ENCODE peak calls at places on chromosomes 11 and 22, in five cellular contexts. K is breast epithelium, Z is body of pancreas, G is A549, W is OCI-LY7. Y is an unnamed sample.
A peak's percentile ranks its signal among the peaks of the same experiment; 100 is the strongest.

GRCh38 chr22:36928181-36928580 is 14.8 kb downstream of the CSF2RB start:
- DNase-seq in K (no peak), Z (no peak), G (no peak), W (no peak), Y (no peak)

GRCh38 chr22:41445171-41446056 is 1.2 kb downstream of the TOB2 start:
- DNase-seq in K (no peak), Z (peak; percentile 45), G (peak; percentile 30), W (peak; percentile 60), Y (no peak)

GRCh38 chr11:104918113-104918824 is 20.0 kb upstream of the CASP12 start:
- DNase-seq in K (no peak), Z (no peak), G (no peak), W (no peak), Y (no peak)

GRCh38 chr11:17846852-17847453 is 112.4 kb downstream of the KCNC1 start:
- DNase-seq in K (no peak), Z (no peak), G (peak; percentile 17), W (peak; percentile 8), Y (peak; percentile 68)

GRCh38 chr11:3058753-3059664 is 1.8 kb upstream of the CARS1 start:
- DNase-seq in K (no peak), Z (no peak), G (peak; percentile 37), W (peak; percentile 37), Y (no peak)

GRCh38 chr22:49034836-49035817 is 792.5 kb downstream of the BRD1 start:
- DNase-seq in K (no peak), Z (no peak), G (no peak), W (no peak), Y (no peak)

GRCh38 chr22:31733580-31734079 is 16.3 kb downstream of the PRR14L start:
- DNase-seq in K (no peak), Z (no peak), G (no peak), W (no peak), Y (no peak)

GRCh38 chr11:65311197-65311631 is 3.5 kb upstream of the CDC42EP2 start:
- DNase-seq in K (no peak), Z (no peak), G (no peak), W (no peak), Y (no peak)

GRCh38 chr11:10606536-10607208 is 38.2 kb upstream of the LYVE1 start:
- DNase-seq in K (no peak), Z (no peak), G (no peak), W (no peak), Y (no peak)

GRCh38 chr22:40463017-40463631 is 92.7 kb downstream of the SGSM3 start:
- DNase-seq in K (no peak), Z (no peak), G (no peak), W (peak; percentile 80), Y (no peak)

GRCh38 chr11:72069787-72070251 is 10.5 kb downstream of the NUMA1 start:
- DNase-seq in K (peak; percentile 70), Z (peak; percentile 86), G (peak; percentile 78), W (no peak), Y (peak; percentile 50)

GRCh38 chr22:25623310-25623734 is 58.8 kb downstream of the GRK3 start:
- DNase-seq in K (no peak), Z (no peak), G (no peak), W (peak; percentile 2), Y (no peak)

DNA sequence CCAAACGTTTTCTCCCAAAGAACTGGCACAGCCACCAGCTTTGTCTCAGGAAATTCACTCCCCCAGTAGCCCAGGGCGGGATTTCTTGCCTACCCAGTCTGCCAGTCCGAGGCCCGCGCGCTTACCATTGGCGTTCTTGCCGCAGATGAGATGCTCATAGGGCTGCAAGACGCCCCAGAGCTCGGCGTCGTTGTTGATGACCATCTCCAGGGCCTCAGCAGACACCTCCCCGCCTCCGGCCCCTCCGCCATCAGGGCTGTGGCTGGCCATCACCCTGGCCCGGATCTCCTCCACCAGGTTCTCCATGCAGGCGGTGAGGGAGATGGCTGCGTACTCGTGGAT is 1.3 kb downstream of the ABTB2 start:
- DNase-seq in K (no peak), Z (peak; percentile 16), G (peak; percentile 62), W (no peak), Y (peak; percentile 48)
- H3K27ac ChIP-seq in K (no peak overlapping the region), Z (no peak overlapping the region), G (peak overlapping the region; percentile 79), W (no peak overlapping the region), Y (no peak overlapping the region)

GRCh38 chr11:73978576-73979086 is 4.0 kb downstream of the UCP2 start:
- DNase-seq in K (no peak), Z (no peak), G (no peak), W (no peak), Y (no peak)
- H3K27ac ChIP-seq in K (no peak overlapping the region), Z (no peak overlapping the region), G (no peak overlapping the region), W (peak overlapping the region; percentile 91), Y (peak overlapping the region; percentile 33)

GRCh38 chr22:22895776-22896445 is 8.3 kb downstream of the IGLL5 start:
- DNase-seq in K (no peak), Z (no peak), G (no peak), W (no peak), Y (no peak)
- H3K27ac ChIP-seq in K (no peak overlapping the region), Z (no peak overlapping the region), G (no peak overlapping the region), W (peak overlapping the region; percentile 81), Y (no peak overlapping the region)

GRCh38 chr11:43920598-43921419 is 21.6 kb upstream of the C11orf96 start:
- DNase-seq in K (peak; percentile 52), Z (peak; percentile 22), G (peak; percentile 97), W (no peak), Y (no peak)

GRCh38 chr11:43921561-43922294 is 20.7 kb upstream of the C11orf96 start:
- DNase-seq in K (no peak), Z (no peak), G (no peak), W (no peak), Y (no peak)

GRCh38 chr11:43923327-43924111 is 18.9 kb upstream of the C11orf96 start:
- DNase-seq in K (no peak), Z (no peak), G (peak; percentile 22), W (no peak), Y (no peak)

GRCh38 chr11:43922974-43923326 is 19.5 kb upstream of the C11orf96 start:
- DNase-seq in K (no peak), Z (no peak), G (no peak), W (no peak), Y (no peak)

DNA sequence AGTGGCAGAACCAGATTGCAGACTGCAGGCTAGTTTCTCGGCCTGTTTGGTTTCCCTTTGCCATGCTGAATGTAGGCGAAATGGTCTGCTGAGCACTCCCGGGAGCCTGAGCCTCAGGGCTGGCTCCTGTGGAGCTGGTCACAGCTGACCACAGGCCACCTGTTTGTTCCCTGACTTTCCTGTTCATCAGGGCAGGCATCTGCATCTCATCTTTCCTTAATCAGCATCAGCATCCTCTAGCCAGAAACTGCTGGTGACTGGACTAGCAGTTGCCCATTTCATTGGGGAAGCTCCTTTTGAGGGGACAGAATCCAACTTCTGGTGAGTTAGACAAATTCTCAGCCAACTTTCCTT is 20.2 kb upstream of the C11orf96 start:
- DNase-seq in K (no peak), Z (no peak), G (no peak), W (no peak), Y (no peak)
- H3K27ac ChIP-seq in K (peak overlapping the region; percentile 85), Z (no peak overlapping the region), G (no peak overlapping the region), W (no peak overlapping the region), Y (peak overlapping the region; percentile 11)

GRCh38 chr22:50437511-50438304 is 37.1 kb downstream of the SBF1 start:
- DNase-seq in K (no peak), Z (no peak), G (no peak), W (no peak), Y (no peak)

GRCh38 chr22:50436134-50436830 is 38.6 kb downstream of the SBF1 start:
- DNase-seq in K (no peak), Z (no peak), G (no peak), W (no peak), Y (no peak)

GRCh38 chr22:50435701-50436115 is 39.1 kb downstream of the SBF1 start:
- DNase-seq in K (no peak), Z (no peak), G (no peak), W (no peak), Y (no peak)

GRCh38 chr22:50436841-50437341 is 37.9 kb downstream of the SBF1 start:
- DNase-seq in K (no peak), Z (no peak), G (no peak), W (no peak), Y (no peak)

GRCh38 chr22:50434849-50435700 is 39.8 kb downstream of the SBF1 start:
- DNase-seq in K (peak; percentile 73), Z (no peak), G (no peak), W (no peak), Y (no peak)
- H3K27ac ChIP-seq in K (peak overlapping the region; percentile 19), Z (no peak overlapping the region), G (no peak overlapping the region), W (no peak overlapping the region), Y (no peak overlapping the region)

GRCh38 chr11:86152006-86152862 is 83.3 kb upstream of the PICALM start:
- DNase-seq in K (peak; percentile 89), Z (peak; percentile 18), G (no peak), W (no peak), Y (peak; percentile 72)
- H3K27ac ChIP-seq in K (peak overlapping the region; percentile 91), Z (peak overlapping the region; percentile 76), G (peak overlapping the region; percentile 45), W (no peak overlapping the region), Y (peak overlapping the region; percentile 98)

DNA sequence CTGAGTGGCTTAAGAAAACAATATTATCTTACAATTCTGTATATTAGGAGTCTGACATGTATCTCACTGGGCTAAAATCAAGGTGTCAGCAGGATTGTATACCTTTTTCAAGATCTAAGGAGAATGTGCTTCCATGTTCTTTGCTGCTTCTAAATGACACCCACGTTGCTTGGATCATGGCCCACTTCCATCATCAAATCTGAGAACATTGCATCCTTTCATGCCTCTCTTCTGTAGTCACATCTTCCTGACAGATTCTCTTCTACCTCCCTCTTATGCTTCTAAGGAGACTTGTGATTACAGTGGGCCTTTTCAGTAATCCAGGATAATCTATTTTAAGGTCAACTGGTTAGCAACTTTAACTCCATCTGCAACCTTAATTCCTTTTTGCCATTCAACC is 499.4 kb downstream of the FAM181B start:
- DNase-seq in K (no peak), Z (no peak), G (no peak), W (no peak), Y (no peak)
- H3K27ac ChIP-seq in K (no peak overlapping the region), Z (no peak overlapping the region), G (no peak overlapping the region), W (no peak overlapping the region), Y (no peak overlapping the region)

GRCh38 chr11:110090466-110091026 is 2.6 kb upstream of the ZC3H12C start:
- DNase-seq in K (no peak), Z (no peak), G (no peak), W (no peak), Y (no peak)
- H3K27ac ChIP-seq in K (no peak overlapping the region), Z (no peak overlapping the region), G (no peak overlapping the region), W (no peak overlapping the region), Y (no peak overlapping the region)

DNA sequence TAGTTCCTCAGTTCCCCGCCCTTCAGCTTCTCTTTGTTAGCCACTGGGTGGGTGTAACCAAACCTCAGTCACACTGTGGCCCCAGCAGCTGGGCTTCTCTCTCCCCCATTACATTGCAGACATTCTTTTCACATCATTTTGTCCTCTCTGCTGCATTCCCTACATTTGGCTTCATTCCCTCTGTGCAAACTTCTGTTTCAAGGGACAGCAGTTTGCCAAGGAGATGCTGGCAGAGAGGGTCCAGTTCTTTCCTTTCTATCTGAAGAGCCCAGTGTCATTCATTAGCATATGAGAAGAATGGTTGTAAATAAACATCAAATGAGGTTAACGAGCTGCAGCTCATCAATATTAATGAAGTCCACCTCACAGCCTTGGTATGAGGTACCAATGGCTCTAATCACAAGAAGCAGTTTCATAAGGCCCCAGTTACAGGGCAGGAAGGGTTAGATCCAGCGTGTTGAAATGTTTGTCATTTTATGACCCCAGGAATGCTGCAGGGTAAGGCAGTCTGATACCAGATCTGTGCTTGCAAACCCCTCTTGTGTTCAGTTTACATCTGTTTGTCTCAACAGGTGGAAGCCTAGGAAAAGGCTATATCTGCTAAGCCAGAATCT is 72.2 kb downstream of the ARFGAP2 start:
- DNase-seq in K (no peak), Z (no peak), G (no peak), W (peak; percentile 51), Y (no peak)
- H3K27ac ChIP-seq in K (no peak overlapping the region), Z (no peak overlapping the region), G (no peak overlapping the region), W (peak overlapping the region; percentile 99), Y (peak overlapping the region; percentile 80)